ENCODE peak calls at places on chromosomes 6 and 20, in seven cellular contexts. One of them, this sample, is unnamed.

GRCh38 chr6:125798734-125799510 is 8.2 kb downstream of the NCOA7 start:
- DNase-seq in activated naive CD8-positive, alpha-beta T cell treated with anti-CD3 and anti-CD28 coated beads, Interleukin-2, amount 50 U/mL, for 16 hours: no peak
- DNase-seq in HFFc6: no peak
- DNase-seq in stimulated activated CD4-positive, alpha-beta T cell treated with anti-CD3 and anti-CD28 coated beads, Interleukin-2, amount 100 ng/mL, for 24 hours: no peak
- DNase-seq in NCI-H1694 treated with DMSO at 0.1 percent for 48 hours: no peak
- DNase-seq in EL: peak; percentile 28
- DNase-seq in brain microvascular endothelial cell: no peak
- DNase-seq in this sample: no peak

GRCh38 chr6:33668914-33669313 is 42.6 kb downstream of the UQCC2 start:
- DNase-seq in activated naive CD8-positive, alpha-beta T cell treated with anti-CD3 and anti-CD28 coated beads, Interleukin-2, amount 50 U/mL, for 16 hours: no peak
- DNase-seq in HFFc6: no peak
- DNase-seq in stimulated activated CD4-positive, alpha-beta T cell treated with anti-CD3 and anti-CD28 coated beads, Interleukin-2, amount 100 ng/mL, for 24 hours: peak; percentile 54
- DNase-seq in NCI-H1694 treated with DMSO at 0.1 percent for 48 hours: no peak
- DNase-seq in EL: no peak
- DNase-seq in brain microvascular endothelial cell: no peak
- DNase-seq in this sample: no peak

GRCh38 chr20:57930328-57930727 is 220.5 kb upstream of the PMEPA1 start:
- DNase-seq in activated naive CD8-positive, alpha-beta T cell treated with anti-CD3 and anti-CD28 coated beads, Interleukin-2, amount 50 U/mL, for 16 hours: no peak
- DNase-seq in HFFc6: no peak
- DNase-seq in stimulated activated CD4-positive, alpha-beta T cell treated with anti-CD3 and anti-CD28 coated beads, Interleukin-2, amount 100 ng/mL, for 24 hours: no peak
- DNase-seq in NCI-H1694 treated with DMSO at 0.1 percent for 48 hours: no peak
- DNase-seq in EL: no peak
- DNase-seq in brain microvascular endothelial cell: no peak
- DNase-seq in this sample: no peak

GRCh38 chr6:147001621-147002020 is 202.6 kb upstream of the STXBP5 start:
- DNase-seq in activated naive CD8-positive, alpha-beta T cell treated with anti-CD3 and anti-CD28 coated beads, Interleukin-2, amount 50 U/mL, for 16 hours: no peak
- DNase-seq in HFFc6: no peak
- DNase-seq in stimulated activated CD4-positive, alpha-beta T cell treated with anti-CD3 and anti-CD28 coated beads, Interleukin-2, amount 100 ng/mL, for 24 hours: no peak
- DNase-seq in NCI-H1694 treated with DMSO at 0.1 percent for 48 hours: no peak
- DNase-seq in EL: no peak
- DNase-seq in brain microvascular endothelial cell: no peak
- DNase-seq in this sample: no peak

GRCh38 chr20:28562510-28562898 is 2695.0 kb upstream of the DEFB115 start:
- DNase-seq in activated naive CD8-positive, alpha-beta T cell treated with anti-CD3 and anti-CD28 coated beads, Interleukin-2, amount 50 U/mL, for 16 hours: no peak
- DNase-seq in HFFc6: peak; percentile 76
- DNase-seq in stimulated activated CD4-positive, alpha-beta T cell treated with anti-CD3 and anti-CD28 coated beads, Interleukin-2, amount 100 ng/mL, for 24 hours: no peak
- DNase-seq in NCI-H1694 treated with DMSO at 0.1 percent for 48 hours: no peak
- DNase-seq in EL: peak; percentile 81
- DNase-seq in brain microvascular endothelial cell: peak; percentile 87
- DNase-seq in this sample: no peak

GRCh38 chr6:37576336-37576737 is 76.6 kb upstream of the CCDC167 start:
- DNase-seq in activated naive CD8-positive, alpha-beta T cell treated with anti-CD3 and anti-CD28 coated beads, Interleukin-2, amount 50 U/mL, for 16 hours: no peak
- DNase-seq in HFFc6: peak; percentile 85
- DNase-seq in stimulated activated CD4-positive, alpha-beta T cell treated with anti-CD3 and anti-CD28 coated beads, Interleukin-2, amount 100 ng/mL, for 24 hours: no peak
- DNase-seq in NCI-H1694 treated with DMSO at 0.1 percent for 48 hours: no peak
- DNase-seq in EL: peak; percentile 91
- DNase-seq in brain microvascular endothelial cell: peak; percentile 58
- DNase-seq in this sample: peak; percentile 51

GRCh38 chr20:33394718-33395117 is 6.6 kb downstream of the CDK5RAP1 start:
- DNase-seq in activated naive CD8-positive, alpha-beta T cell treated with anti-CD3 and anti-CD28 coated beads, Interleukin-2, amount 50 U/mL, for 16 hours: no peak
- DNase-seq in HFFc6: no peak
- DNase-seq in stimulated activated CD4-positive, alpha-beta T cell treated with anti-CD3 and anti-CD28 coated beads, Interleukin-2, amount 100 ng/mL, for 24 hours: no peak
- DNase-seq in NCI-H1694 treated with DMSO at 0.1 percent for 48 hours: no peak
- DNase-seq in EL: no peak
- DNase-seq in brain microvascular endothelial cell: no peak
- DNase-seq in this sample: no peak

GRCh38 chr6:119484598-119484997 is 135.0 kb upstream of the MAN1A1 start:
- DNase-seq in activated naive CD8-positive, alpha-beta T cell treated with anti-CD3 and anti-CD28 coated beads, Interleukin-2, amount 50 U/mL, for 16 hours: no peak
- DNase-seq in HFFc6: peak; percentile 59
- DNase-seq in stimulated activated CD4-positive, alpha-beta T cell treated with anti-CD3 and anti-CD28 coated beads, Interleukin-2, amount 100 ng/mL, for 24 hours: no peak
- DNase-seq in NCI-H1694 treated with DMSO at 0.1 percent for 48 hours: no peak
- DNase-seq in EL: peak; percentile 85
- DNase-seq in brain microvascular endothelial cell: peak; percentile 75
- DNase-seq in this sample: peak; percentile 89

GRCh38 chr6:168625602-168626001 is 184.6 kb downstream of the SMOC2 start:
- DNase-seq in activated naive CD8-positive, alpha-beta T cell treated with anti-CD3 and anti-CD28 coated beads, Interleukin-2, amount 50 U/mL, for 16 hours: no peak
- DNase-seq in HFFc6: no peak
- DNase-seq in stimulated activated CD4-positive, alpha-beta T cell treated with anti-CD3 and anti-CD28 coated beads, Interleukin-2, amount 100 ng/mL, for 24 hours: no peak
- DNase-seq in NCI-H1694 treated with DMSO at 0.1 percent for 48 hours: no peak
- DNase-seq in EL: no peak
- DNase-seq in brain microvascular endothelial cell: no peak
- DNase-seq in this sample: no peak

GRCh38 chr6:109854541-109855308 is 123.4 kb upstream of the GPR6 start:
- DNase-seq in activated naive CD8-positive, alpha-beta T cell treated with anti-CD3 and anti-CD28 coated beads, Interleukin-2, amount 50 U/mL, for 16 hours: no peak
- DNase-seq in HFFc6: no peak
- DNase-seq in stimulated activated CD4-positive, alpha-beta T cell treated with anti-CD3 and anti-CD28 coated beads, Interleukin-2, amount 100 ng/mL, for 24 hours: no peak
- DNase-seq in NCI-H1694 treated with DMSO at 0.1 percent for 48 hours: no peak
- DNase-seq in EL: no peak
- DNase-seq in brain microvascular endothelial cell: no peak
- DNase-seq in this sample: no peak

GRCh38 chr20:34691838-34692237 is 12.3 kb upstream of the TP53INP2 start:
- DNase-seq in activated naive CD8-positive, alpha-beta T cell treated with anti-CD3 and anti-CD28 coated beads, Interleukin-2, amount 50 U/mL, for 16 hours: no peak
- DNase-seq in HFFc6: no peak
- DNase-seq in stimulated activated CD4-positive, alpha-beta T cell treated with anti-CD3 and anti-CD28 coated beads, Interleukin-2, amount 100 ng/mL, for 24 hours: no peak
- DNase-seq in NCI-H1694 treated with DMSO at 0.1 percent for 48 hours: no peak
- DNase-seq in EL: no peak
- DNase-seq in brain microvascular endothelial cell: no peak
- DNase-seq in this sample: no peak

GRCh38 chr6:155706341-155706740 is 250.7 kb upstream of the NOX3 start:
- DNase-seq in activated naive CD8-positive, alpha-beta T cell treated with anti-CD3 and anti-CD28 coated beads, Interleukin-2, amount 50 U/mL, for 16 hours: no peak
- DNase-seq in HFFc6: no peak
- DNase-seq in stimulated activated CD4-positive, alpha-beta T cell treated with anti-CD3 and anti-CD28 coated beads, Interleukin-2, amount 100 ng/mL, for 24 hours: no peak
- DNase-seq in NCI-H1694 treated with DMSO at 0.1 percent for 48 hours: no peak
- DNase-seq in EL: no peak
- DNase-seq in brain microvascular endothelial cell: no peak
- DNase-seq in this sample: no peak

GRCh38 chr6:43060034-43060754 is 763 bp downstream of the KLC4 start:
- DNase-seq in activated naive CD8-positive, alpha-beta T cell treated with anti-CD3 and anti-CD28 coated beads, Interleukin-2, amount 50 U/mL, for 16 hours: no peak
- DNase-seq in HFFc6: no peak
- DNase-seq in stimulated activated CD4-positive, alpha-beta T cell treated with anti-CD3 and anti-CD28 coated beads, Interleukin-2, amount 100 ng/mL, for 24 hours: no peak
- DNase-seq in NCI-H1694 treated with DMSO at 0.1 percent for 48 hours: no peak
- DNase-seq in EL: no peak
- DNase-seq in brain microvascular endothelial cell: no peak
- DNase-seq in this sample: no peak

GRCh38 chr20:44908987-44909871 is 631 bp upstream of the PABPC1L start:
- DNase-seq in activated naive CD8-positive, alpha-beta T cell treated with anti-CD3 and anti-CD28 coated beads, Interleukin-2, amount 50 U/mL, for 16 hours: no peak
- DNase-seq in HFFc6: no peak
- DNase-seq in stimulated activated CD4-positive, alpha-beta T cell treated with anti-CD3 and anti-CD28 coated beads, Interleukin-2, amount 100 ng/mL, for 24 hours: no peak
- DNase-seq in NCI-H1694 treated with DMSO at 0.1 percent for 48 hours: no peak
- DNase-seq in EL: no peak
- DNase-seq in brain microvascular endothelial cell: no peak
- DNase-seq in this sample: no peak

GRCh38 chr6:138196142-138196738 is 22.1 kb downstream of the PBOV1 start:
- DNase-seq in activated naive CD8-positive, alpha-beta T cell treated with anti-CD3 and anti-CD28 coated beads, Interleukin-2, amount 50 U/mL, for 16 hours: no peak
- DNase-seq in HFFc6: no peak
- DNase-seq in stimulated activated CD4-positive, alpha-beta T cell treated with anti-CD3 and anti-CD28 coated beads, Interleukin-2, amount 100 ng/mL, for 24 hours: no peak
- DNase-seq in NCI-H1694 treated with DMSO at 0.1 percent for 48 hours: no peak
- DNase-seq in EL: no peak
- DNase-seq in brain microvascular endothelial cell: no peak
- DNase-seq in this sample: no peak

GRCh38 chr20:9150632-9151031 is 81.7 kb downstream of the PLCB4 start:
- DNase-seq in activated naive CD8-positive, alpha-beta T cell treated with anti-CD3 and anti-CD28 coated beads, Interleukin-2, amount 50 U/mL, for 16 hours: no peak
- DNase-seq in HFFc6: no peak
- DNase-seq in stimulated activated CD4-positive, alpha-beta T cell treated with anti-CD3 and anti-CD28 coated beads, Interleukin-2, amount 100 ng/mL, for 24 hours: no peak
- DNase-seq in NCI-H1694 treated with DMSO at 0.1 percent for 48 hours: no peak
- DNase-seq in EL: no peak
- DNase-seq in brain microvascular endothelial cell: no peak
- DNase-seq in this sample: no peak

GRCh38 chr6:46186583-46186982 is 15.8 kb upstream of the ENPP5 start:
- DNase-seq in activated naive CD8-positive, alpha-beta T cell treated with anti-CD3 and anti-CD28 coated beads, Interleukin-2, amount 50 U/mL, for 16 hours: no peak
- DNase-seq in HFFc6: no peak
- DNase-seq in stimulated activated CD4-positive, alpha-beta T cell treated with anti-CD3 and anti-CD28 coated beads, Interleukin-2, amount 100 ng/mL, for 24 hours: no peak
- DNase-seq in NCI-H1694 treated with DMSO at 0.1 percent for 48 hours: no peak
- DNase-seq in EL: no peak
- DNase-seq in brain microvascular endothelial cell: no peak
- DNase-seq in this sample: no peak

GRCh38 chr6:9064156-9064555 is 628.8 kb upstream of the SLC35B3 start:
- DNase-seq in activated naive CD8-positive, alpha-beta T cell treated with anti-CD3 and anti-CD28 coated beads, Interleukin-2, amount 50 U/mL, for 16 hours: no peak
- DNase-seq in HFFc6: no peak
- DNase-seq in stimulated activated CD4-positive, alpha-beta T cell treated with anti-CD3 and anti-CD28 coated beads, Interleukin-2, amount 100 ng/mL, for 24 hours: no peak
- DNase-seq in NCI-H1694 treated with DMSO at 0.1 percent for 48 hours: no peak
- DNase-seq in EL: no peak
- DNase-seq in brain microvascular endothelial cell: no peak
- DNase-seq in this sample: no peak

GRCh38 chr20:46350201-46350985 is 42.1 kb upstream of the CDH22 start:
- DNase-seq in activated naive CD8-positive, alpha-beta T cell treated with anti-CD3 and anti-CD28 coated beads, Interleukin-2, amount 50 U/mL, for 16 hours: no peak
- DNase-seq in HFFc6: peak; percentile 80
- DNase-seq in stimulated activated CD4-positive, alpha-beta T cell treated with anti-CD3 and anti-CD28 coated beads, Interleukin-2, amount 100 ng/mL, for 24 hours: peak; percentile 14
- DNase-seq in NCI-H1694 treated with DMSO at 0.1 percent for 48 hours: no peak
- DNase-seq in EL: peak; percentile 89
- DNase-seq in brain microvascular endothelial cell: peak; percentile 95
- DNase-seq in this sample: peak; percentile 57

GRCh38 chr20:7355056-7355455 is 585.2 kb downstream of the HAO1 start:
- DNase-seq in activated naive CD8-positive, alpha-beta T cell treated with anti-CD3 and anti-CD28 coated beads, Interleukin-2, amount 50 U/mL, for 16 hours: no peak
- DNase-seq in HFFc6: no peak
- DNase-seq in stimulated activated CD4-positive, alpha-beta T cell treated with anti-CD3 and anti-CD28 coated beads, Interleukin-2, amount 100 ng/mL, for 24 hours: no peak
- DNase-seq in NCI-H1694 treated with DMSO at 0.1 percent for 48 hours: no peak
- DNase-seq in EL: no peak
- DNase-seq in brain microvascular endothelial cell: no peak
- DNase-seq in this sample: no peak

This sample was measured in GM04504.